ENCODE peak calls at places on chromosomes 16 and 17, in ten cellular contexts. H, K, A, L, D, Q, U, P, Y and B are unnamed samples.

GRCh38 chr17:47120521-47121095 is 68.5 kb downstream of the CDC27 start:
- DNase-seq in P (no peak), L (no peak), K (no peak), A (peak; percentile 60), H (peak; percentile 75), Q (no peak), D (no peak), U (no peak), Y (no peak), B (no peak)

GRCh38 chr17:28466521-28467048 is 6.9 kb upstream of the SLC13A2 start:
- DNase-seq in L (no peak), H (no peak), K (no peak), P (no peak), Y (no peak), U (no peak), D (peak; percentile 40), A (no peak), Q (no peak), B (no peak)

GRCh38 chr17:59038734-59039133 is 67.9 kb downstream of the TRIM37 start:
- DNase-seq in U (peak; percentile 87), K (no peak), H (peak; percentile 43), Y (no peak), P (peak; percentile 2), D (no peak), Q (no peak), L (no peak), A (peak; percentile 23), B (peak; percentile 34)

GRCh38 chr17:7834554-7834890 is 505 bp downstream of the KDM6B start:
- DNase-seq in A (no peak), U (no peak), D (no peak), K (peak; percentile 77), L (peak; percentile 87), P (no peak), Y (peak; percentile 75), Q (no peak), H (no peak), B (no peak)

GRCh38 chr17:18339933-18340332 is 23.4 kb downstream of the SHMT1 start:
- DNase-seq in Q (no peak), P (no peak), H (no peak), K (peak; percentile 10), U (no peak), L (no peak), Y (no peak), A (no peak), D (no peak), B (no peak)

GRCh38 chr17:63434951-63435571 is 11.0 kb downstream of the CYB561 start:
- DNase-seq in D (no peak), K (peak; percentile 81), A (no peak), H (peak; percentile 57), U (peak; percentile 54), Q (no peak), P (no peak), L (peak; percentile 82), Y (peak; percentile 54), B (no peak)

GRCh38 chr16:87298857-87299465 is 18.2 kb downstream of the C16orf95 start:
- DNase-seq in D (no peak), A (no peak), K (no peak), Q (no peak), P (no peak), U (no peak), L (no peak), Y (no peak), H (no peak), B (no peak)

GRCh38 chr16:88035292-88035691 is 84.1 kb downstream of the BANP start:
- DNase-seq in U (no peak), K (no peak), Y (no peak), P (no peak), Q (no peak), D (no peak), A (no peak), H (no peak), L (no peak), B (no peak)

GRCh38 chr16:15886078-15886477 is 2.3 kb downstream of the CEP20 start:
- DNase-seq in Y (no peak), A (no peak), P (no peak), L (no peak), Q (no peak), K (no peak), U (no peak), D (no peak), H (no peak), B (no peak)

GRCh38 chr16:15888072-15888976 is at the start of gene CEP20:
- DNase-seq in Q (peak; percentile 95), K (peak; percentile 100), L (peak; percentile 100), Y (peak; percentile 100), D (peak; percentile 100), A (peak; percentile 98), U (peak; percentile 99), H (peak; percentile 98), P (peak; percentile 91), B (peak; percentile 97)

GRCh38 chr16:15891508-15891907 is 3.1 kb upstream of the CEP20 start:
- DNase-seq in P (no peak), A (no peak), K (no peak), U (no peak), H (no peak), D (no peak), Y (no peak), L (no peak), Q (no peak), B (no peak)

GRCh38 chr16:15885560-15886001 is 2.8 kb downstream of the CEP20 start:
- DNase-seq in U (peak; percentile 55), D (no peak), H (no peak), Q (no peak), A (no peak), L (no peak), K (no peak), Y (no peak), P (no peak), B (no peak)

DNA sequence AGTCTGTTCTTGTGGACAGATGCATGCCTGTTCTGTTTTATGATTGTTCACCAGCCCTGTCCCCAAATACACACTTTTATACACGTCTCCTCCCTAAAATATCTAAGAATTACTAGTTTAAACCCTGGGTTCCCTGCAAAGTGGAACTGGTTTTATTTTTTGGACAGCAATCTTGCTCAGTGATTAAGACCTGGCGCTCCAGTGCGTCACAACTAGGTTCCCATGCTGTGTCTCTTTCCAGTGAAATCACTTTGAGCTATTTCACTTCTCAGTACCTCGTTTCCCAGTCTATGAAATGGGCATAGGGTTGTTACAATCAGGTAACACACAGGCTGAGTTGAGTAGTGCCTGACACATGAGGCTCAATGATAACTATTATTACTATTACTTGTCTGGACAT is 1.1 kb downstream of the CEP20 start:
- DNase-seq in A (no peak), Q (no peak), L (no peak), D (no peak), P (no peak), U (no peak), Y (no peak), K (no peak), H (peak; percentile 28), B (no peak)
- TF ChIP-seq CTCF in A (no peak), Q (no peak), L (no peak), D (no peak), P (no peak), U (no peak), Y (no peak), K (no peak), H (no peak), B (no peak)

GRCh38 chr16:65120811-65121721 is 797 bp downstream of the CDH11 start:
- DNase-seq in A (no peak), D (peak; percentile 60), H (no peak), Q (no peak), L (peak; percentile 37), U (no peak), Y (peak; percentile 51), P (no peak), K (peak; percentile 37), B (no peak)

GRCh38 chr16:65117701-65118448 is 4.0 kb downstream of the CDH11 start:
- DNase-seq in Q (peak; percentile 49), A (peak; percentile 86), P (no peak), D (peak; percentile 82), K (peak; percentile 63), U (peak; percentile 89), Y (peak; percentile 81), L (peak; percentile 69), H (peak; percentile 87), B (peak; percentile 75)

GRCh38 chr16:65118866-65119265 is 3.0 kb downstream of the CDH11 start:
- DNase-seq in D (no peak), K (no peak), U (no peak), L (no peak), Q (no peak), Y (peak; percentile 27), H (no peak), P (no peak), A (no peak), B (no peak)

GRCh38 chr16:65121870-65122723 is at the start of gene CDH11:
- DNase-seq in Y (peak; percentile 78), A (peak; percentile 94), H (peak; percentile 76), U (peak; percentile 96), K (peak; percentile 70), P (no peak), L (peak; percentile 62), D (peak; percentile 83), Q (no peak), B (peak; percentile 55)

DNA sequence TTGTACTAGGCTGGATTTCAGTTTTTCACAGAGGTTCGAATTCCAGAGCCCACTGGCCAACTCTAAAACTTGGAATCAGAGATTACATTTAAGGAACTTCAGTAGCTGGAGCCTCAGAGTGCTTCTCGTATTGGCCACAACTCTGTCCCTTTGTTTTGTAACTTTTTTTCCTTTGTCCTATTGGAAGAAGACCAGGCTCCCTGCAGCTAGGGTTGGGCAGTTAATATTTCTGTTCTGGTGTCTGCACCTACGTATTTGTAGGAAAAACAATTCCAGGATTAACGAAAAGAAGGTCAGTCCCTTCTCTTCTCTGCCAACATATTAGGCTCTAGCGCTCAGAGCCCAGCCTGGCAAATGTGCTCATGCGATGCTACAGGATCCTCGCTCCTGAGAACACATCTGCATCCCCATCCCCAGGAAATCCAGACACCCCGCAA is 1.9 kb downstream of the CDH11 start:
- DNase-seq in K (no peak), L (no peak), Y (peak; percentile 35), A (peak; percentile 86), D (peak; percentile 19), U (peak; percentile 89), P (no peak), Q (no peak), H (peak; percentile 62), B (no peak)
- H3K4me3 ChIP-seq in K (peak overlapping the region; percentile 69), L (no peak overlapping the region), Y (peak overlapping the region; percentile 90), A (peak overlapping the region; percentile 94), D (peak overlapping the region; percentile 56), U (peak overlapping the region; percentile 83), P (peak overlapping the region; percentile 94), Q (peak overlapping the region; percentile 91), H (peak overlapping the region; percentile 81), B (peak overlapping the region; percentile 93)

DNA sequence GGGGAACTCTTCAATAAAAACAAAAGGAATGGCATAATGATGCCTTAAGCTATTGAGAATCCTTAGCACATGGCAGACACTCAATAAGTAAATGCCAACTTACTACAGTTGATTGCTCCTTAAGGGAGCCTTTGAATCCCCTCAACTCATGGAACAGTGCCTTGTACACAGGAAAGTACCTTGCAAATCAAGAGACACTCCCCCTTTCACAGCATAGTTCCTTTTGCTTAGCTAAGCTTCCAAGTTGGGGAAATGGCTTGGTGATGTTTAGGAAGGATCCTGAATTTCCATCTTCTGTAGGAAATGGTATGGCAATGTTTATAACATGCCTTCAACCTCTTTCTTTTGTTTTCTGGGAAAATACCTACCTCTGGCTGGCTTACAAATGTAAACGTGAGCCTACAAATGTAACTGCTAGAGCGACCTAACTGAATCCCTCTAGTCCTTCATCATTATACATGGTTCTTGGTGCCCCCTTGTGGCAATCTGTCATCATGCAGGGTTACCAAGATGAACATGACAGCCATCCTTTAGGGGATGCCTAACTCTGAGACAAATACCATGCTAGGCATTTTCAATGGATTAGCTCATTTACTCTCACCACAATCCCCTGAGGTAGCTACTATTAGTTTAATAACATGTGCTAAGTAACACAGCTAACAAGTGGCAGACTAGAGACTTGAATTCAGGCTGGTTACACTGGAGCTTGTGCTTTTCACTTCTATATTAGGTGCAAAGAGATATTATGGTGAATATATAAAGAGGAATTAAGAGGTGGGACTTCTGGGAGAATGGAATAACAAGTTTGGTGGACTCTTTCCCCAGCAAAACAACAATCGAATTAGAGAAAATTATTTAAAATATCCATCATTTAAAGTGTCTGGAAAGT is 65.0 kb downstream of the MMD start:
- DNase-seq in D (peak; percentile 58), P (no peak), Q (peak; percentile 49), A (peak; percentile 62), U (peak; percentile 71), Y (peak; percentile 57), L (peak; percentile 37), H (peak; percentile 71), K (peak; percentile 70), B (peak; percentile 13)
- TF ChIP-seq CTCF in D (peak; percentile 88), P (peak; percentile 59), Q (peak; percentile 70), A (peak; percentile 84), U (peak; percentile 78), Y (peak; percentile 36), L (peak; percentile 62), H (peak; percentile 66), K (peak; percentile 80), B (peak; percentile 74)

DNA sequence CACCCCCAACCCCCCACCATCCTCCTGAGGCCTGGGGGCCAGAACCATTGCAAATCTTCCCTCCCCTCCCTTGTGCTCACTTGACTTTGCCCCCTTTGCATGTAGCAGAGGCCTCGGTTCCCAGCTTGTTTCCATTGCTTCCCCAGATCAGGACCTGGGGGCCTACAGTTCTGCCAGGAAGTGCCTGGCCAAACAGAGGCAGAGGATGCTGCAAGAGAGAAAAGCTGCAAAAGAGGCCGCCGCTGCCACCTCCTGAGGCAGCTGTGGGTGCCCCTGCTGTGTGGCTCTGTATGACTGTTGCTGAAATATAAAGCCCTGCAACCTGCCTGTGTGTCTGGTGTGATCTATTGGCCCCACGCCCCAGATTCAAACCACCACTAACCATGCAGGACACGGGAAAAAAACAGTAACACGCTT is 2.3 kb downstream of the NDUFB10 start:
- DNase-seq in A (no peak), P (no peak), L (peak; percentile 30), Q (no peak), H (no peak), K (no peak), Y (no peak), U (no peak), D (no peak), B (no peak)
- H3K4me3 ChIP-seq in A (no peak overlapping the region), P (no peak overlapping the region), L (no peak overlapping the region), Q (peak overlapping the region; percentile 32), H (no peak overlapping the region), K (no peak overlapping the region), Y (no peak overlapping the region), U (no peak overlapping the region), D (no peak overlapping the region), B (no peak overlapping the region)